ENCODE peak calls at places on chromosome 12, in seven cellular contexts. S is DND-41, Y is heart right ventricle, K is left ventricle myocardium inferior, C is heart left ventricle, N is GM23248, U is HCT116. G is an unnamed sample. For H3K4me1, the result is how much of the 10 kb centered on the place peaks cover.

GRCh38 chr12:29116414-29116813 is 32.7 kb upstream of the FAR2 start:
- DNase-seq in Y (no peak), S (no peak), K (no peak), C (no peak), U (no peak), N (no peak), G (no peak)

GRCh38 chr12:13247596-13247995 is 51.1 kb downstream of the EMP1 start:
- DNase-seq in S (no peak), Y (no peak), C (no peak), N (no peak), U (no peak), K (no peak), G (no peak)

GRCh38 chr12:100795193-100796179 is 910 bp downstream of the ANO4 start:
- DNase-seq in C (no peak), S (no peak), U (no peak), N (peak), Y (no peak), K (no peak), G (no peak)

GRCh38 chr12:46677749-46678148 is 148.0 kb downstream of the SLC38A4 start:
- DNase-seq in N (peak), Y (no peak), S (peak), C (no peak), K (no peak), U (no peak), G (no peak)

GRCh38 chr12:48115957-48116356 is 3.2 kb upstream of the PFKM start:
- DNase-seq in U (no peak), K (no peak), S (no peak), C (no peak), N (no peak), Y (no peak), G (no peak)

GRCh38 chr12:79707830-79708229 is 17.1 kb upstream of the PAWR start:
- DNase-seq in K (no peak), U (no peak), N (no peak), S (no peak), C (no peak), Y (no peak), G (no peak)

GRCh38 chr12:946656-947055 is 2.8 kb downstream of the RAD52 start:
- DNase-seq in S (no peak), Y (no peak), C (no peak), K (no peak), N (peak), U (no peak), G (no peak)

GRCh38 chr12:116881325-116881866 is at the start of gene HRK:
- DNase-seq in U (no peak), K (no peak), Y (peak), C (peak), N (no peak), S (no peak), G (no peak)

GRCh38 chr12:103505371-103506236 is 9.8 kb upstream of the C12orf42 start:
- DNase-seq in N (no peak), C (no peak), Y (no peak), S (no peak), U (no peak), K (no peak), G (no peak)

DNA sequence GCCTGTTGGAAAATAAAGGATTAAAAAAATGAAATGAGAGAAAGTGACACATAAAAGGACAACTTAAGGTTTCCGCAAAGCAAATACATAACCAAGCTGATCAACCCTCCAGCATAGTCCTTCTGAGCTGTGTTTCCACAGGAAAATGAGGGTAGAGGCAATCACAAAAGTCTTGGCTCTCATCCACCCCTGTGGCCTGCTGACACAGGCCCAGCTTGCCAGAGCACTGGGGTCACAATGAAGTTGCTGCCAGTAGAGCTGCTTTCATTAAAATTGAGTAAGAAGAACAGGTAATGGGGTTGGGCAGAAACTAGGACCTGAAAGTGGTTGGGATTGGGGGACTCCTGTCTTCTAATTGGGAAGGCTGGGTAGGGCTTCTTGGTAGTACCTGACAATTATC is 65.9 kb downstream of the RERG start:
- DNase-seq in S (no peak), K (no peak), N (no peak), U (no peak), Y (no peak), C (no peak), G (no peak)
- H3K27ac ChIP-seq in S (no peak), K (peak), N (no peak), U (no peak), Y (no peak), C (peak), G (peak)

GRCh38 chr12:108567388-108567787 is 5.0 kb downstream of the ISCU start:
- DNase-seq in K (no peak), C (peak), Y (no peak), U (no peak), N (no peak), S (no peak), G (peak)
- H3K4me1 ChIP-seq in K (half or more), C (under half), Y (under half), U (under half), N (under half), S (under half), G (under half)

GRCh38 chr12:51132693-51133092 is 40.2 kb downstream of the TFCP2 start:
- DNase-seq in K (no peak), Y (no peak), N (no peak), C (no peak), U (no peak), S (no peak), G (no peak)
- H3K4me3 ChIP-seq in K (no peak), Y (no peak), N (no peak), C (no peak), U (no peak), S (no peak), G (no peak)

GRCh38 chr12:132490481-132491348 is 764 bp downstream of the FBRSL1 start:
- DNase-seq in U (no peak), C (no peak), Y (no peak), N (peak), S (no peak), K (no peak), G (no peak)

GRCh38 chr12:132489078-132489601 is 811 bp upstream of the FBRSL1 start:
- DNase-seq in C (no peak), N (peak), Y (no peak), K (peak), S (peak), U (no peak), G (no peak)

GRCh38 chr12:132491349-132491663 is 1.4 kb downstream of the FBRSL1 start:
- DNase-seq in U (no peak), Y (no peak), S (no peak), N (no peak), C (no peak), K (no peak), G (no peak)

GRCh38 chr12:132488127-132489077 is 1.5 kb upstream of the FBRSL1 start:
- DNase-seq in U (no peak), S (peak), K (peak), C (peak), Y (peak), N (no peak), G (peak)

GRCh38 chr12:132489602-132490239 is at the start of gene FBRSL1:
- DNase-seq in K (peak), N (peak), U (peak), S (peak), C (peak), Y (peak), G (peak)
- H3K27ac ChIP-seq in K (peak), N (no peak), U (peak), S (peak), C (peak), Y (peak), G (peak)

GRCh38 chr12:89354630-89354931 is 2.3 kb upstream of the DUSP6 start:
- DNase-seq in N (no peak), Y (no peak), S (no peak), K (no peak), U (no peak), C (no peak), G (no peak)
- H3K4me1 ChIP-seq in N (under half), Y (under half), S (under half), K (half or more), U (under half), C (under half), G (under half)

G was measured in lung.